ENCODE peak calls at places on chromosomes 12 and 14, in eight cellular contexts. S, C, X, R, L, Z, M and V are unnamed samples.

GRCh38 chr14:55600784-55601561 is 21.0 kb downstream of the KTN1 start:
- DNase-seq in S (no peak), C (peak), X (no peak), R (peak), L (no peak), Z (no peak), M (peak), V (no peak)

GRCh38 chr12:96766232-96766631 is 140.8 kb upstream of the NEDD1 start:
- DNase-seq in S (no peak), C (peak), X (no peak), R (no peak), L (no peak), Z (peak), M (no peak), V (no peak)

GRCh38 chr14:21735639-21736307 is 62.2 kb upstream of the OR4E1 start:
- DNase-seq in S (no peak), C (no peak), X (no peak), R (no peak), L (no peak), Z (no peak), M (no peak), V (no peak)

GRCh38 chr12:124917135-124917840 is 2.8 kb upstream of the UBC start:
- DNase-seq in S (peak), C (peak), X (no peak), R (peak), L (peak), Z (peak), M (peak), V (peak)

GRCh38 chr12:93176610-93177126 is 201.1 kb upstream of the NUDT4 start:
- DNase-seq in S (no peak), C (no peak), X (no peak), R (no peak), L (no peak), Z (no peak), M (no peak), V (no peak)

GRCh38 chr12:21456291-21456780 is 18.9 kb downstream of the PYROXD1 start:
- DNase-seq in S (no peak), C (peak), X (no peak), R (peak), L (no peak), Z (no peak), M (no peak), V (no peak)

GRCh38 chr14:104393898-104394605 is 185.5 kb upstream of the C14orf180 start:
- DNase-seq in S (peak), C (peak), X (no peak), R (no peak), L (peak), Z (no peak), M (no peak), V (no peak)

GRCh38 chr14:56046546-56046945 is 71.7 kb upstream of the PELI2 start:
- DNase-seq in S (no peak), C (no peak), X (no peak), R (no peak), L (no peak), Z (no peak), M (no peak), V (no peak)

GRCh38 chr12:39267886-39268285 is 175.0 kb downstream of the KIF21A start:
- DNase-seq in S (no peak), C (no peak), X (no peak), R (no peak), L (no peak), Z (no peak), M (no peak), V (no peak)

GRCh38 chr14:102930753-102931579 is 8.5 kb downstream of the AMN start:
- DNase-seq in S (no peak), C (peak), X (no peak), R (peak), L (no peak), Z (peak), M (peak), V (no peak)

GRCh38 chr14:63689132-63689531 is 38.7 kb downstream of the SGPP1 start:
- DNase-seq in S (no peak), C (no peak), X (no peak), R (peak), L (no peak), Z (no peak), M (no peak), V (no peak)

GRCh38 chr12:124433147-124433874 is 134.1 kb downstream of the NCOR2 start:
- DNase-seq in S (peak), C (no peak), X (no peak), R (no peak), L (no peak), Z (no peak), M (no peak), V (no peak)

GRCh38 chr14:106378191-106378590 is 851.8 kb downstream of the TMEM121 start:
- DNase-seq in S (no peak), C (peak), X (no peak), R (no peak), L (peak), Z (no peak), M (no peak), V (no peak)

GRCh38 chr12:93318720-93319522 is 58.8 kb upstream of the NUDT4 start:
- DNase-seq in S (no peak), C (no peak), X (no peak), R (no peak), L (no peak), Z (no peak), M (no peak), V (no peak)

GRCh38 chr12:19234171-19234704 is 104.7 kb downstream of the PLEKHA5 start:
- DNase-seq in S (no peak), C (no peak), X (no peak), R (no peak), L (no peak), Z (no peak), M (no peak), V (no peak)

GRCh38 chr12:15688202-15688736 is 100.9 kb downstream of the EPS8 start:
- DNase-seq in S (peak), C (no peak), X (no peak), R (no peak), L (no peak), Z (no peak), M (no peak), V (no peak)

GRCh38 chr12:34163443-34163842 is 141.1 kb downstream of the ALG10 start:
- DNase-seq in S (no peak), C (no peak), X (no peak), R (peak), L (no peak), Z (no peak), M (no peak), V (no peak)

GRCh38 chr14:105050551-105050897 is 14.7 kb downstream of the GPR132 start:
- DNase-seq in S (peak), C (no peak), X (no peak), R (peak), L (no peak), Z (peak), M (no peak), V (no peak)

GRCh38 chr14:45785240-45785639 is 532.2 kb upstream of the MIS18BP1 start:
- DNase-seq in S (no peak), C (no peak), X (peak), R (no peak), L (no peak), Z (no peak), M (no peak), V (no peak)

GRCh38 chr14:101128478-101129450 is 225.2 kb upstream of the RTL1 start:
- DNase-seq in S (peak), C (no peak), X (no peak), R (no peak), L (no peak), Z (no peak), M (no peak), V (no peak)

GRCh38 chr14:81990312-81990761 is 456.7 kb upstream of the SEL1L start:
- DNase-seq in S (peak), C (peak), X (no peak), R (peak), L (peak), Z (peak), M (peak), V (peak)

GRCh38 chr12:75862692-75863471 is 168.7 kb downstream of the PHLDA1 start:
- DNase-seq in S (no peak), C (peak), X (peak), R (peak), L (no peak), Z (no peak), M (peak), V (no peak)

GRCh38 chr12:64730585-64730964 is 28.6 kb downstream of the GNS start:
- DNase-seq in S (peak), C (no peak), X (no peak), R (no peak), L (no peak), Z (no peak), M (no peak), V (no peak)

GRCh38 chr14:69592923-69593677 is 18.3 kb upstream of the SUSD6 start:
- DNase-seq in S (no peak), C (no peak), X (no peak), R (no peak), L (no peak), Z (no peak), M (peak), V (no peak)

GRCh38 chr12:92973614-92974013 is 44.5 kb upstream of the EEA1 start:
- DNase-seq in S (no peak), C (peak), X (peak), R (peak), L (no peak), Z (no peak), M (peak), V (no peak)

GRCh38 chr14:90760591-90761316 is 55.5 kb downstream of the TTC7B start:
- DNase-seq in S (peak), C (peak), X (no peak), R (peak), L (no peak), Z (peak), M (peak), V (no peak)

GRCh38 chr12:11228268-11228879 is 41.1 kb downstream of the PRB3 start:
- DNase-seq in S (peak), C (peak), X (no peak), R (peak), L (peak), Z (peak), M (peak), V (peak)

GRCh38 chr12:68094195-68094594 is 65.3 kb downstream of the IFNG start:
- DNase-seq in S (no peak), C (no peak), X (no peak), R (no peak), L (no peak), Z (no peak), M (no peak), V (no peak)

GRCh38 chr12:70918321-70918720 is 2.2 kb downstream of the PTPRR start:
- DNase-seq in S (no peak), C (no peak), X (no peak), R (no peak), L (no peak), Z (no peak), M (no peak), V (no peak)